ENCODE peak calls at places on chromosome 19, in nine cellular contexts. D, H, V, R, Q, S, K, P and A are unnamed samples.

GRCh38 chr19:47013041-47013517 is 6.6 kb upstream of the NPAS1 start:
- DNase-seq in S (peak; percentile 79), R (peak; percentile 46), P (peak; percentile 80), H (peak; percentile 83), Q (no peak), V (no peak), D (no peak), K (peak; percentile 63), A (no peak)

GRCh38 chr19:15636026-15636425 is 4.7 kb upstream of the CYP4F3 start:
- DNase-seq in Q (no peak), V (no peak), P (no peak), D (no peak), R (no peak), H (no peak), K (no peak), S (no peak), A (no peak)

GRCh38 chr19:42480335-42481095 is 37.8 kb upstream of the CXCL17 start:
- DNase-seq in V (no peak), R (no peak), K (no peak), H (no peak), S (no peak), P (peak; percentile 34), D (no peak), Q (peak; percentile 48), A (no peak)

GRCh38 chr19:45492627-45493470 is 4.0 kb downstream of the RTN2 start:
- DNase-seq in P (no peak), D (no peak), R (no peak), S (no peak), H (peak; percentile 33), K (peak; percentile 43), Q (peak; percentile 47), V (no peak), A (no peak)

GRCh38 chr19:40219721-40220276 is 1.6 kb upstream of the TTC9B start:
- DNase-seq in P (no peak), S (peak; percentile 35), Q (no peak), R (no peak), V (no peak), D (no peak), K (peak; percentile 25), H (no peak), A (no peak)

GRCh38 chr19:7657047-7657779 is 11.6 kb upstream of the RETN start:
- DNase-seq in P (peak; percentile 70), V (no peak), H (no peak), D (no peak), S (no peak), Q (no peak), R (no peak), K (no peak), A (no peak)

GRCh38 chr19:14843587-14843986 is 5.1 kb downstream of the OR7A10 start:
- DNase-seq in S (no peak), Q (no peak), V (no peak), R (no peak), P (no peak), K (no peak), H (no peak), D (no peak), A (no peak)

GRCh38 chr19:17090501-17091074 is 15.0 kb downstream of the MYO9B start:
- DNase-seq in V (no peak), H (no peak), R (peak; percentile 42), K (no peak), D (no peak), P (no peak), Q (no peak), S (no peak), A (no peak)

GRCh38 chr19:56109216-56109615 is 11.9 kb downstream of the ZNF787 start:
- DNase-seq in R (no peak), V (no peak), D (no peak), Q (no peak), S (no peak), K (no peak), H (no peak), P (no peak), A (no peak)

GRCh38 chr19:17078038-17078919 is 2.7 kb downstream of the MYO9B start:
- DNase-seq in S (no peak), D (no peak), R (no peak), Q (no peak), K (no peak), H (no peak), V (no peak), P (no peak), A (no peak)

GRCh38 chr19:40607311-40607871 is 6.2 kb downstream of the LTBP4 start:
- DNase-seq in Q (no peak), V (no peak), H (no peak), K (no peak), P (no peak), D (no peak), R (no peak), S (no peak), A (no peak)

GRCh38 chr19:18500820-18501219 is 21.1 kb downstream of the ELL start:
- DNase-seq in S (no peak), P (no peak), H (no peak), D (no peak), V (no peak), R (no peak), Q (no peak), K (no peak), A (no peak)

GRCh38 chr19:20035935-20036334 is 3.4 kb downstream of the ZNF682 start:
- DNase-seq in R (no peak), H (no peak), Q (no peak), P (no peak), S (no peak), V (no peak), K (no peak), D (no peak), A (no peak)

GRCh38 chr19:7191946-7192691 is 102.1 kb downstream of the INSR start:
- DNase-seq in D (no peak), R (peak; percentile 21), H (no peak), S (no peak), P (no peak), Q (no peak), V (peak; percentile 21), K (no peak), A (no peak)

GRCh38 chr19:40433391-40434216 is 7.8 kb upstream of the SERTAD1 start:
- DNase-seq in P (peak; percentile 87), Q (no peak), S (peak; percentile 12), R (peak; percentile 31), V (peak; percentile 71), H (peak; percentile 50), K (peak; percentile 71), D (peak; percentile 83), A (no peak)

GRCh38 chr19:49387936-49388372 is at the start of gene KASH5:
- DNase-seq in Q (no peak), D (peak; percentile 30), P (peak; percentile 87), K (no peak), R (peak; percentile 81), H (no peak), S (no peak), V (no peak), A (no peak)

GRCh38 chr19:15463865-15464371 is 426 bp downstream of the RASAL3 start:
- DNase-seq in K (no peak), R (peak; percentile 55), H (no peak), D (no peak), V (no peak), Q (no peak), P (no peak), S (no peak), A (no peak)

GRCh38 chr19:40907968-40908735 is 26.1 kb upstream of the CYP2A7 start:
- DNase-seq in H (no peak), P (peak; percentile 45), K (no peak), R (peak; percentile 62), D (no peak), S (no peak), V (no peak), Q (no peak), A (no peak)

GRCh38 chr19:55091955-55092354 is 16.3 kb downstream of the EPS8L1 start:
- DNase-seq in P (no peak), Q (no peak), V (no peak), S (no peak), D (no peak), H (peak; percentile 39), K (no peak), R (no peak), A (no peak)

GRCh38 chr19:18440421-18440877 is 2.5 kb upstream of the ISYNA1 start:
- DNase-seq in Q (no peak), H (no peak), V (no peak), S (no peak), D (peak; percentile 45), K (peak; percentile 74), P (no peak), R (no peak), A (no peak)

GRCh38 chr19:2026770-2027169 is 11.3 kb upstream of the BTBD2 start:
- DNase-seq in K (no peak), Q (no peak), P (no peak), R (no peak), H (no peak), D (no peak), S (no peak), V (no peak), A (no peak)

GRCh38 chr19:55158848-55159793 is 1.6 kb upstream of the TNNI3 start:
- DNase-seq in P (no peak), H (no peak), D (no peak), S (no peak), R (no peak), V (no peak), K (no peak), Q (no peak), A (no peak)

GRCh38 chr19:32406161-32407003 is 812 bp downstream of the DPY19L3 start:
- DNase-seq in P (no peak), R (no peak), H (no peak), D (peak; percentile 56), Q (no peak), V (no peak), K (peak; percentile 9), S (no peak), A (no peak)

GRCh38 chr19:387777-388176 is 21.2 kb downstream of the C2CD4C start:
- DNase-seq in S (no peak), K (no peak), P (no peak), R (no peak), H (no peak), D (no peak), Q (no peak), V (no peak), A (no peak)

GRCh38 chr19:18280247-18281081 is 958 bp downstream of the JUND start:
- DNase-seq in Q (no peak), R (peak; percentile 65), D (peak; percentile 55), K (peak; percentile 98), S (peak; percentile 86), V (no peak), H (peak; percentile 47), P (peak; percentile 75), A (no peak)

GRCh38 chr19:53696951-53697350 is 65.2 kb downstream of the DPRX start:
- DNase-seq in Q (no peak), S (no peak), V (no peak), D (no peak), H (no peak), R (no peak), P (no peak), K (no peak), A (no peak)

GRCh38 chr19:1264801-1265610 is 4.1 kb upstream of the CIRBP start:
- DNase-seq in V (peak; percentile 51), R (no peak), P (peak; percentile 78), K (peak; percentile 33), S (no peak), H (no peak), D (no peak), Q (no peak), A (no peak)

GRCh38 chr19:6534451-6535093 is 3.7 kb downstream of the TNFSF9 start:
- DNase-seq in D (no peak), K (no peak), S (no peak), R (no peak), Q (no peak), P (no peak), V (no peak), H (no peak), A (no peak)

GRCh38 chr19:15836345-15836594 is 20.8 kb upstream of the OR10H1 start:
- DNase-seq in D (no peak), K (no peak), P (no peak), S (no peak), H (no peak), V (no peak), R (no peak), Q (no peak), A (no peak)

GRCh38 chr19:48635966-48636858 is 967 bp downstream of the DBP start:
- DNase-seq in H (no peak), K (peak; percentile 42), Q (no peak), P (no peak), S (no peak), D (no peak), V (no peak), R (no peak), A (no peak)

GRCh38 chr19:17234911-17235617 is 9.0 kb downstream of the OCEL1 start:
- DNase-seq in Q (no peak), K (no peak), S (peak; percentile 60), R (peak; percentile 50), P (no peak), H (peak; percentile 22), D (peak; percentile 39), V (no peak), A (no peak)